ENCODE peak calls at places on chromosome 5, in four cellular contexts. Y, H, N and V are unnamed samples.

GRCh38 chr5:133469252-133469651 is 143.1 kb downstream of the FSTL4 start:
- DNase-seq in Y (no peak), H (no peak), N (no peak), V (no peak)

GRCh38 chr5:173294673-173295320 is 33.4 kb downstream of the STC2 start:
- DNase-seq in Y (no peak), H (no peak), N (no peak), V (no peak)

GRCh38 chr5:78647838-78648358 is 674 bp downstream of the LHFPL2 start:
- DNase-seq in Y (peak), H (peak), N (peak), V (no peak)

GRCh38 chr5:74199436-74200210 is 440.9 kb downstream of the ENC1 start:
- DNase-seq in Y (no peak), H (peak), N (no peak), V (no peak)

GRCh38 chr5:94901071-94901979 is 282.9 kb downstream of the SLF1 start:
- DNase-seq in Y (peak), H (peak), N (no peak), V (no peak)

GRCh38 chr5:174706997-174707548 is 17.3 kb upstream of the MSX2 start:
- DNase-seq in Y (no peak), H (no peak), N (no peak), V (no peak)

GRCh38 chr5:11684607-11685006 is 219.6 kb downstream of the CTNND2 start:
- DNase-seq in Y (no peak), H (no peak), N (no peak), V (no peak)

GRCh38 chr5:9499498-9499876 is 46.4 kb downstream of the SEMA5A start:
- DNase-seq in Y (no peak), H (no peak), N (no peak), V (no peak)

GRCh38 chr5:112758676-112759075 is 21.0 kb downstream of the APC start:
- DNase-seq in Y (no peak), H (no peak), N (no peak), V (no peak)

GRCh38 chr5:156655732-156656131 is 194.4 kb upstream of the PPP1R2B start:
- DNase-seq in Y (no peak), H (no peak), N (no peak), V (no peak)

GRCh38 chr5:135221187-135221473 is 177.9 kb downstream of the MACROH2A1 start:
- DNase-seq in Y (no peak), H (peak), N (no peak), V (peak)

GRCh38 chr5:181173420-181174342 is 26.3 kb downstream of the OR2V2 start:
- DNase-seq in Y (no peak), H (peak), N (peak), V (peak)

GRCh38 chr5:177132504-177133118 is 962 bp upstream of the NSD1 start:
- DNase-seq in Y (peak), H (peak), N (peak), V (no peak)

GRCh38 chr5:180095545-180095944 is 24.0 kb upstream of the RNF130 start:
- DNase-seq in Y (no peak), H (no peak), N (no peak), V (no peak)

GRCh38 chr5:93581738-93582414 is 857 bp upstream of the NR2F1-AS1 start:
- DNase-seq in Y (no peak), H (peak), N (no peak), V (no peak)

GRCh38 chr5:66722653-66723052 is 126.5 kb downstream of the MAST4 start:
- DNase-seq in Y (no peak), H (no peak), N (no peak), V (no peak)

GRCh38 chr5:173159256-173159655 is 14.9 kb downstream of the BNIP1 start:
- DNase-seq in Y (no peak), H (no peak), N (no peak), V (no peak)

GRCh38 chr5:133387091-133387490 is 225.2 kb downstream of the FSTL4 start:
- DNase-seq in Y (no peak), H (no peak), N (no peak), V (no peak)

GRCh38 chr5:155290937-155291336 is 277.4 kb downstream of the KIF4B start:
- DNase-seq in Y (no peak), H (no peak), N (no peak), V (no peak)

GRCh38 chr5:1183424-1184162 is 17.8 kb upstream of the SLC6A19 start:
- DNase-seq in Y (no peak), H (no peak), N (no peak), V (no peak)

GRCh38 chr5:8012131-8012977 is 143.4 kb downstream of the MTRR start:
- DNase-seq in Y (no peak), H (no peak), N (no peak), V (peak)

GRCh38 chr5:88322785-88323184 is 54.1 kb upstream of the TMEM161B start:
- DNase-seq in Y (no peak), H (no peak), N (no peak), V (no peak)